ENCODE peak calls at places on chromosomes 11 and 22, in five cellular contexts. G is H9; W is EL; H is HAP-1; K is effector memory CD8-positive, alpha-beta T cell. C is an unnamed sample.

GRCh38 chr11:130580372-130580771 is 131.9 kb downstream of the ADAMTS15 start:
- DNase-seq in W (peak), H (peak), G (peak), K (no peak), C (peak)

GRCh38 chr22:20750461-20751184 is 23.3 kb upstream of the SERPIND1 start:
- DNase-seq in W (peak), H (no peak), K (no peak), G (no peak), C (no peak)

GRCh38 chr11:17813391-17814059 is 78.9 kb downstream of the KCNC1 start:
- DNase-seq in W (no peak), G (no peak), H (no peak), K (no peak), C (no peak)

GRCh38 chr11:57637626-57638004 is 12.1 kb downstream of the YPEL4 start:
- DNase-seq in K (no peak), G (peak), W (peak), H (peak), C (no peak)

GRCh38 chr22:30881361-30882180 is 87.0 kb downstream of the MORC2 start:
- DNase-seq in G (no peak), H (no peak), K (no peak), W (no peak), C (no peak)

GRCh38 chr11:22707119-22707899 is 40.9 kb downstream of the GAS2 start:
- DNase-seq in H (no peak), W (no peak), K (no peak), G (no peak), C (no peak)

GRCh38 chr22:49243335-49243734 is 584.3 kb downstream of the BRD1 start:
- DNase-seq in W (no peak), K (no peak), G (peak), H (no peak), C (no peak)

GRCh38 chr11:96506953-96507354 is 117.1 kb downstream of the JRKL start:
- DNase-seq in G (no peak), K (no peak), W (no peak), H (no peak), C (no peak)

GRCh38 chr22:44366372-44367310 is 53.9 kb upstream of the SHISAL1 start:
- DNase-seq in G (no peak), H (no peak), W (no peak), K (no peak), C (no peak)

C was measured in anterior cingulate cortex.